ENCODE peak calls at places on chromosomes 7 and 10, in four cellular contexts. One of them, this sample, is unnamed. For H3K27me3, the result is how much of the 10 kb centered on the place peaks cover.

GRCh38 chr10:48614481-48615383 is 9.9 kb upstream of the ARHGAP22 start:
- DNase-seq in tibial artery: no peak
- DNase-seq in stomach: no peak
- DNase-seq in Panc1: no peak
- DNase-seq in this sample: no peak

GRCh38 chr10:82267014-82267413 is 392.0 kb downstream of the NRG3 start:
- DNase-seq in tibial artery: no peak
- DNase-seq in stomach: no peak
- DNase-seq in Panc1: no peak
- DNase-seq in this sample: no peak

GRCh38 chr10:5159126-5159525 is 25.8 kb downstream of the AKR1C8 start:
- DNase-seq in tibial artery: no peak
- DNase-seq in stomach: no peak
- DNase-seq in Panc1: no peak
- DNase-seq in this sample: peak

GRCh38 chr10:23358357-23358756 is 13.8 kb upstream of the C10orf67 start:
- DNase-seq in tibial artery: no peak
- DNase-seq in stomach: no peak
- DNase-seq in Panc1: no peak
- DNase-seq in this sample: no peak

GRCh38 chr7:74292757-74293576 is 3.8 kb downstream of the CLIP2 start:
- DNase-seq in tibial artery: no peak
- DNase-seq in stomach: peak
- DNase-seq in Panc1: no peak
- DNase-seq in this sample: no peak

GRCh38 chr10:117442944-117443676 is 67.9 kb upstream of the PDZD8 start:
- DNase-seq in tibial artery: peak
- DNase-seq in stomach: peak
- DNase-seq in Panc1: no peak
- DNase-seq in this sample: peak

GRCh38 chr7:36192050-36192824 is 39.2 kb downstream of the EEPD1 start:
- DNase-seq in tibial artery: no peak
- DNase-seq in stomach: no peak
- DNase-seq in Panc1: no peak
- DNase-seq in this sample: no peak

GRCh38 chr7:69342154-69342884 is 256.0 kb upstream of the AUTS2 start:
- DNase-seq in tibial artery: no peak
- DNase-seq in stomach: no peak
- DNase-seq in Panc1: no peak
- DNase-seq in this sample: no peak

GRCh38 chr7:135943266-135943889 is 33.8 kb downstream of the MTPN start:
- DNase-seq in tibial artery: no peak
- DNase-seq in stomach: no peak
- DNase-seq in Panc1: no peak
- DNase-seq in this sample: no peak

GRCh38 chr7:36820527-36821170 is 96.4 kb upstream of the AOAH start:
- DNase-seq in tibial artery: no peak
- DNase-seq in stomach: no peak
- DNase-seq in Panc1: no peak
- DNase-seq in this sample: no peak

GRCh38 chr7:100678291-100678984 is 4.9 kb downstream of the GNB2 start:
- DNase-seq in tibial artery: no peak
- DNase-seq in stomach: no peak
- DNase-seq in Panc1: no peak
- DNase-seq in this sample: no peak

GRCh38 chr7:6248581-6248980 is 23.8 kb downstream of the CYTH3 start:
- DNase-seq in tibial artery: no peak
- DNase-seq in stomach: no peak
- DNase-seq in Panc1: no peak
- DNase-seq in this sample: no peak

DNA sequence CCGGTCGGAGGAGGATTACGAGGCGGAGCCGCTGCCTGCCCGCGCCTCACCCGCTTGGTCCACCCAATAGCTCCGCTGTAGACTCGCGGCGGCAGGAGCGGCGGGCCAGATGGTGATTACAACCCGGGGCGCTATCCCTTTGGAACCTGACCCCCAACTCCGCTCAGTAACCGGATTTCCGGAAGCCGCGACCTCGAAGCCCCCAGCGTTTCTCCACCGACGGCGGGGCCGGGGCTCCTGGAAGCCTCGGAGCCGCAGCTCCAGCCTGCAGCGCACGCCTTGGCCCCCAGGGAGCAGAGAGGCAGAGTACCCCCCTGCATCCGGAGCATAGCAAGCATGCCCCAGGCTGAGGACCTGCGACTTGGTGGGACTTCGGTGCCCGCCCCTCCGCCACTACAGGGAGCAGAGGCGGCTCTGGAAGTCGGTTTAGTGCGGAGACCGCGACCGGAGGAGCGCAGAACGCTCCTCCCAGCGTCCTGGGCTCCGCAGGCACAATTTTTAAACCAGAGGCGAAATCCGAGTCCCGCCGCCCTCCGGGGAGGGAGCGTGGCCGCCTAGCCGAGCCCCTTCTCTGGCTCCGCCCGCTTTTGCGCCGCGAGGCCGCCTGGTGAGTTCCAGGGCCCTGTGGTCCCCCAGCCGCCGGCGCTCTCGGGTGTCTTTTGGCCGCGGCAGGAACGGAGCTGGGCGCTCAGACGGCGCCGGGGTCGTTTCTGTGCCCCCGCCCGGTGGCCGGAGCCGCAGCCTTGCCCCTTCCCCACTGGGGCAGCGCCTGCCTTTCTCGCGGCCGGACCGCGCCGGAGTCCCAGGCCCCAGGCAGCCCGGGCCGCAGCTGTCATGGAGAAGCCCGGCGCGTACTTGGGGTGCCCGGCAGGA is 28.2 kb upstream of the BMS1 start:
- DNase-seq in tibial artery: no peak
- DNase-seq in stomach: no peak
- DNase-seq in Panc1: no peak
- DNase-seq in this sample: no peak
- H3K27me3 ChIP-seq in tibial artery: under half
- H3K27me3 ChIP-seq in stomach: under half
- H3K27me3 ChIP-seq in Panc1: under half
- H3K27me3 ChIP-seq in this sample: under half

DNA sequence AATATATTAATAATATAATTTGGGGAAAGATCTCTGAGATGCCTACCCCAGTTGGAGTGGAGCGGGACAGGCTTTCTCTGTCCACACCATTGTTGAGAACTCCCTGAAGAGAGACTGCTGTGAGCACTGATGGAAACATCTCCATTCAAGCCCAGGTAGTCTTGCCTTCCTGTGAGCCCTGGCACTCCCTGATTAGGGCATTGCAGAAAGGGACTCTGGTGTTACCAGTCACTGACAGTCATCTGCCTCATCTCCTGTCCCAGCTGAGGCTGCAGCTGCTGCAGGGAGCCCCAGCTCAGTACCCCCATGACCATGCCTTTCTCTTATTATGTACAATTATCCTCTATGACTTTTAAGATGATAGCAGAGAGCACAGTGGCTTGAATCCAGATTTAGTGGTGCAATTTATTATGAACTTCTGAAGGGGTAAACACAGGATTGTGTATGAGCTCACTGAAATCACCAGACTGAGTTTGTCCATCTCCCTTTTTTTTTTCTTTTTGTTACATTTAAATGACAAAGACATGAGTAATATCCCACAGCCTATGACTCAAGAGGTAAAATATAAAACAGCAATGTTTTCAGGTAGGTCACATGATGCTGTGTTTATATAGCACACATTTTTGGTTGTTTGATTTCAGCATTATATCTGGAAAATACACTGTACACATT is 236.9 kb downstream of the SLC25A13 start:
- DNase-seq in tibial artery: no peak
- DNase-seq in stomach: no peak
- DNase-seq in Panc1: peak
- DNase-seq in this sample: peak
- H3K27ac ChIP-seq in tibial artery: no peak
- H3K27ac ChIP-seq in stomach: no peak
- H3K27ac ChIP-seq in Panc1: no peak
- H3K27ac ChIP-seq in this sample: peak

GRCh38 chr10:93075369-93076221 is 1.9 kb downstream of the CYP26A1 start:
- DNase-seq in tibial artery: no peak
- DNase-seq in stomach: no peak
- DNase-seq in Panc1: no peak
- DNase-seq in this sample: no peak

GRCh38 chr10:93074597-93075368 is 1.1 kb downstream of the CYP26A1 start:
- DNase-seq in tibial artery: no peak
- DNase-seq in stomach: no peak
- DNase-seq in Panc1: no peak
- DNase-seq in this sample: no peak

GRCh38 chr10:93073539-93074136 is at the start of gene CYP26A1:
- DNase-seq in tibial artery: no peak
- DNase-seq in stomach: no peak
- DNase-seq in Panc1: no peak
- DNase-seq in this sample: no peak

GRCh38 chr10:93072713-93073538 is 767 bp upstream of the CYP26A1 start:
- DNase-seq in tibial artery: no peak
- DNase-seq in stomach: no peak
- DNase-seq in Panc1: no peak
- DNase-seq in this sample: no peak

GRCh38 chr10:93074137-93074596 is 474 bp downstream of the CYP26A1 start:
- DNase-seq in tibial artery: no peak
- DNase-seq in stomach: no peak
- DNase-seq in Panc1: no peak
- DNase-seq in this sample: no peak
- H3K27me3 ChIP-seq in tibial artery: under half
- H3K27me3 ChIP-seq in stomach: under half
- H3K27me3 ChIP-seq in Panc1: under half
- H3K27me3 ChIP-seq in this sample: under half

DNA sequence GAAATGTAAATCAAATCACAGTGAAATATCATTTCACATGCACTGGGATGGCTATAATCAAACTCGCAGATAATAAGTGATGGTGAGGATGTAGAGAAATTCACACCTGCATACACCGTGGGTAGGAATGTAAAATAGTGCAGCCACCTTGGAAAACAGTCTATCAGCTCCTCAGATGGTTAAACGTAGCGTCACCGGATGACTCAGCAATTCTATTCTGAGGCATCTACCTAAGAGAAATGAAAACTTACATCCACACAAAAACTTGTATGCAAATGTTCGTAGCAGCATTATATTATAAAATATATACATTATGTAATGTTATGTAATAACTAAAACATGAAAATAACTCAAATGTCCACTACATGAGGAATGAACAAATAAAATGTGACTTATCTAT is 38.9 kb downstream of the SH3PXD2A start:
- DNase-seq in tibial artery: peak
- DNase-seq in stomach: no peak
- DNase-seq in Panc1: no peak
- DNase-seq in this sample: no peak
- H3K27ac ChIP-seq in tibial artery: no peak
- H3K27ac ChIP-seq in stomach: no peak
- H3K27ac ChIP-seq in Panc1: no peak
- H3K27ac ChIP-seq in this sample: no peak

GRCh38 chr7:27214587-27214950 is 14.7 kb upstream of the HOXA13 start:
- DNase-seq in tibial artery: no peak
- DNase-seq in stomach: no peak
- DNase-seq in Panc1: no peak
- DNase-seq in this sample: no peak
- H3K27me3 ChIP-seq in tibial artery: under half
- H3K27me3 ChIP-seq in stomach: under half
- H3K27me3 ChIP-seq in Panc1: under half
- H3K27me3 ChIP-seq in this sample: under half

GRCh38 chr10:28785018-28785417 is 107.7 kb downstream of the BAMBI start:
- DNase-seq in tibial artery: no peak
- DNase-seq in stomach: no peak
- DNase-seq in Panc1: no peak
- DNase-seq in this sample: no peak

GRCh38 chr10:28790146-28790545 is 112.8 kb downstream of the BAMBI start:
- DNase-seq in tibial artery: no peak
- DNase-seq in stomach: no peak
- DNase-seq in Panc1: no peak
- DNase-seq in this sample: no peak

GRCh38 chr10:28783089-28783488 is 105.8 kb downstream of the BAMBI start:
- DNase-seq in tibial artery: no peak
- DNase-seq in stomach: no peak
- DNase-seq in Panc1: no peak
- DNase-seq in this sample: no peak

GRCh38 chr10:28788767-28789166 is 111.4 kb downstream of the BAMBI start:
- DNase-seq in tibial artery: no peak
- DNase-seq in stomach: no peak
- DNase-seq in Panc1: no peak
- DNase-seq in this sample: no peak

GRCh38 chr10:28788252-28788651 is 110.9 kb downstream of the BAMBI start:
- DNase-seq in tibial artery: no peak
- DNase-seq in stomach: no peak
- DNase-seq in Panc1: no peak
- DNase-seq in this sample: no peak
- H3K27ac ChIP-seq in tibial artery: no peak
- H3K27ac ChIP-seq in stomach: no peak
- H3K27ac ChIP-seq in Panc1: no peak
- H3K27ac ChIP-seq in this sample: no peak

GRCh38 chr10:102407641-102407943 is 11.0 kb downstream of the PSD start:
- DNase-seq in tibial artery: no peak
- DNase-seq in stomach: no peak
- DNase-seq in Panc1: no peak
- DNase-seq in this sample: no peak
- H3K27me3 ChIP-seq in tibial artery: under half
- H3K27me3 ChIP-seq in stomach: under half
- H3K27me3 ChIP-seq in Panc1: under half
- H3K27me3 ChIP-seq in this sample: under half

DNA sequence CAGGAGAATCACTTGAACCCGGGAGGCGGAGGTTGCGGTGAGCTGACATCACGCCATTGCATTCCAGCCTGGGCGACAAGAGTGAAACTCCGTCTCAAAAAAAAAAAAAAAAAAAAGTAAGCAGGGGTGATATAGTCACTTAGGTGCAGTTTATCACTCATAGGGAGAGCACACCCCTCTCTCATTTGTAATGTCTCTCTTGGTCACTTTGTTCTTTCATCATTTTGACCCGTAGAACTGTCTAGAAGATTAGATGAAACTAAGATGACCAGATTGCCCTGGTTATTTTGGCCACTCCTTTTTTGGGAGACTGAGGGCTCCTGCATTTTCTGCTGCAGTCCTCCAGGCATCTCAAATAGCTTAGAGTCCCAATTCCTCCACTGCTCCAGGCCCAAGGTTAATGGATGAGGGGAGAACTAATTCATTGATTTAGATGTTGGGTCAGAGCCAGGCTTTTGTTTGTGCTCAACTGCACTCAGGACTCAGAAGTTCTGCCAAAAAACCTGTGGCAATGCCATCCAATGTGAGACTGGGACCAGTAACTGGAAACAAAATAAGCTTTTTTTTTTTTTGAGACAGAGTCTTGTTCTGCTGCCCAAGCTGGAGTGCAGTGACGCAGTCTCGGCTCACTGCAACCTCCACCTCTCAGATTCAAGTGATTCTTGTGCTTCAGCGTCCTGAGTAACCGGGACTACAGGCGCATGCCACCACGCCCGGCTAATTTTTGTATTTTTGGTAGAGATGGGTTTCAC is 49.9 kb upstream of the CAMK1D start:
- DNase-seq in tibial artery: no peak
- DNase-seq in stomach: peak
- DNase-seq in Panc1: no peak
- DNase-seq in this sample: no peak
- H3K27ac ChIP-seq in tibial artery: no peak
- H3K27ac ChIP-seq in stomach: no peak
- H3K27ac ChIP-seq in Panc1: no peak
- H3K27ac ChIP-seq in this sample: no peak

GRCh38 chr7:153193144-153193595 is 433.6 kb downstream of the ACTR3B start:
- DNase-seq in tibial artery: no peak
- DNase-seq in stomach: no peak
- DNase-seq in Panc1: no peak
- DNase-seq in this sample: no peak
- H3K27me3 ChIP-seq in tibial artery: under half
- H3K27me3 ChIP-seq in stomach: under half
- H3K27me3 ChIP-seq in Panc1: under half
- H3K27me3 ChIP-seq in this sample: under half

GRCh38 chr7:112422842-112423496 is 27.3 kb upstream of the IFRD1 start:
- DNase-seq in tibial artery: peak
- DNase-seq in stomach: peak
- DNase-seq in Panc1: no peak
- DNase-seq in this sample: peak
- H3K27ac ChIP-seq in tibial artery: no peak
- H3K27ac ChIP-seq in stomach: peak
- H3K27ac ChIP-seq in Panc1: peak
- H3K27ac ChIP-seq in this sample: peak